ENCODE peak calls at places on chromosome 17, in nine cellular contexts. B is T-helper 2 cell; Q is BJ; Y is BE2C; F is sciatic nerve; S is stimulated activated CD4-positive, alpha-beta T cell treated with anti-CD3 and anti-CD28 coated beads, Interleukin-2, amount 100 ng/mL, for 24 hours; A is frontal cortex; J is progenitor cell of endocrine pancreas; V is activated naive CD4-positive, alpha-beta T cell treated with anti-CD3 and anti-CD28 coated beads, Interleukin-2, amount 10 ng/mL, durations not matched to agents 7 days and 5 days. O is an unnamed sample.

GRCh38 chr17:31726980-31727427 is 132.0 kb downstream of the COPRS start:
- DNase-seq in B (no peak), Q (no peak), Y (no peak), F (no peak), S (no peak), A (no peak), J (no peak), V (no peak), O (no peak)

GRCh38 chr17:70520447-70520846 is 351.1 kb downstream of the KCNJ2 start:
- DNase-seq in B (no peak), Q (no peak), Y (no peak), F (no peak), S (no peak), A (no peak), J (no peak), V (no peak), O (no peak)

GRCh38 chr17:13428611-13429042 is 173.1 kb downstream of the HS3ST3A1 start:
- DNase-seq in B (no peak), Q (peak; percentile 47), Y (no peak), F (no peak), S (no peak), A (no peak), J (no peak), V (no peak), O (no peak)

GRCh38 chr17:77909816-77910215 is 48.7 kb upstream of the TNRC6C start:
- DNase-seq in B (no peak), Q (no peak), Y (no peak), F (no peak), S (no peak), A (no peak), J (no peak), V (no peak), O (no peak)

GRCh38 chr17:12099412-12099811 is 78.7 kb downstream of the MAP2K4 start:
- DNase-seq in B (no peak), Q (no peak), Y (no peak), F (no peak), S (no peak), A (no peak), J (no peak), V (no peak), O (no peak)

GRCh38 chr17:63844293-63844672 is 1.8 kb upstream of the SMARCD2 start:
- DNase-seq in B (no peak), Q (no peak), Y (no peak), F (no peak), S (no peak), A (no peak), J (no peak), V (no peak), O (no peak)

GRCh38 chr17:50161911-50162288 is 3.9 kb upstream of the SGCA start:
- DNase-seq in B (no peak), Q (no peak), Y (no peak), F (no peak), S (no peak), A (no peak), J (no peak), V (no peak), O (no peak)

GRCh38 chr17:57518587-57519118 is 226.4 kb downstream of the CCDC182 start:
- DNase-seq in B (no peak), Q (no peak), Y (peak; percentile 96), F (no peak), S (no peak), A (no peak), J (no peak), V (no peak), O (peak; percentile 99)

GRCh38 chr17:42171831-42172230 is 9.1 kb downstream of the KCNH4 start:
- DNase-seq in B (no peak), Q (no peak), Y (no peak), F (no peak), S (no peak), A (no peak), J (no peak), V (no peak), O (no peak)

GRCh38 chr17:1762233-1762905 is 509 bp downstream of the SERPINF1 start:
- DNase-seq in B (no peak), Q (no peak), Y (peak; percentile 38), F (no peak), S (no peak), A (no peak), J (no peak), V (no peak), O (peak; percentile 66)

GRCh38 chr17:19386276-19386863 is 620 bp downstream of the MFAP4 start:
- DNase-seq in B (no peak), Q (peak; percentile 53), Y (no peak), F (peak; percentile 76), S (no peak), A (peak; percentile 55), J (no peak), V (no peak), O (no peak)

GRCh38 chr17:78174870-78175642 is 6.7 kb downstream of the SYNGR2 start:
- DNase-seq in B (no peak), Q (no peak), Y (no peak), F (no peak), S (no peak), A (no peak), J (no peak), V (no peak), O (peak; percentile 49)

GRCh38 chr17:44976198-44976597 is 8.1 kb upstream of the C1QL1 start:
- DNase-seq in B (no peak), Q (no peak), Y (peak; percentile 73), F (no peak), S (no peak), A (no peak), J (no peak), V (no peak), O (peak; percentile 58)

GRCh38 chr17:78263063-78263735 is 31.8 kb downstream of the TMEM235 start:
- DNase-seq in B (no peak), Q (no peak), Y (no peak), F (peak; percentile 58), S (no peak), A (peak; percentile 55), J (no peak), V (peak; percentile 67), O (peak; percentile 80)

GRCh38 chr17:82126479-82127314 is 28.7 kb upstream of the FASN start:
- DNase-seq in B (peak; percentile 68), Q (no peak), Y (no peak), F (no peak), S (peak; percentile 63), A (no peak), J (no peak), V (peak; percentile 95), O (no peak)

GRCh38 chr17:67377727-67378443 is 804 bp downstream of the PITPNC1 start:
- DNase-seq in B (no peak), Q (no peak), Y (peak; percentile 63), F (peak; percentile 75), S (peak; percentile 63), A (no peak), J (peak; percentile 52), V (peak; percentile 68), O (peak; percentile 54)

GRCh38 chr17:2067559-2067958 is 12.7 kb downstream of the HIC1 start:
- DNase-seq in B (no peak), Q (no peak), Y (no peak), F (peak; percentile 70), S (no peak), A (no peak), J (no peak), V (no peak), O (no peak)

GRCh38 chr17:20010886-20011402 is 1.8 kb downstream of the SPECC1 start:
- DNase-seq in B (no peak), Q (no peak), Y (no peak), F (no peak), S (no peak), A (no peak), J (no peak), V (no peak), O (no peak)

GRCh38 chr17:50691550-50692447 is 15.9 kb downstream of the ANKRD40 start:
- DNase-seq in B (no peak), Q (no peak), Y (no peak), F (no peak), S (no peak), A (no peak), J (no peak), V (no peak), O (no peak)

GRCh38 chr17:56679148-56679766 is 85.8 kb downstream of the NOG start:
- DNase-seq in B (no peak), Q (no peak), Y (no peak), F (no peak), S (no peak), A (peak; percentile 27), J (no peak), V (no peak), O (no peak)

GRCh38 chr17:36443777-36444176 is 42.7 kb upstream of the ZNHIT3 start:
- DNase-seq in B (no peak), Q (no peak), Y (no peak), F (no peak), S (no peak), A (no peak), J (no peak), V (no peak), O (no peak)

GRCh38 chr17:67818110-67819002 is 6.9 kb upstream of the BPTF start:
- DNase-seq in B (no peak), Q (no peak), Y (peak; percentile 24), F (peak; percentile 34), S (no peak), A (no peak), J (no peak), V (no peak), O (no peak)

GRCh38 chr17:45703348-45703747 is 80.8 kb upstream of the CRHR1 start:
- DNase-seq in B (no peak), Q (no peak), Y (no peak), F (no peak), S (no peak), A (no peak), J (no peak), V (no peak), O (peak; percentile 77)

GRCh38 chr17:8063761-8064589 is 23.5 kb downstream of the ALOX12B start:
- DNase-seq in B (no peak), Q (no peak), Y (no peak), F (no peak), S (no peak), A (no peak), J (no peak), V (no peak), O (peak; percentile 36)

GRCh38 chr17:67862614-67863217 is 37.4 kb downstream of the BPTF start:
- DNase-seq in B (no peak), Q (no peak), Y (no peak), F (no peak), S (no peak), A (no peak), J (no peak), V (no peak), O (no peak)

GRCh38 chr17:66309793-66310192 is 7.4 kb downstream of the PRKCA start:
- DNase-seq in B (no peak), Q (no peak), Y (no peak), F (no peak), S (no peak), A (no peak), J (no peak), V (no peak), O (no peak)

GRCh38 chr17:22217135-22217534 is 524.8 kb downstream of the KCNJ18 start:
- DNase-seq in B (no peak), Q (no peak), Y (no peak), F (no peak), S (no peak), A (no peak), J (no peak), V (no peak), O (no peak)

GRCh38 chr17:50653738-50654137 is 19.1 kb downstream of the ABCC3 start:
- DNase-seq in B (no peak), Q (no peak), Y (no peak), F (no peak), S (no peak), A (no peak), J (no peak), V (no peak), O (no peak)

GRCh38 chr17:44144966-44145739 is 3.4 kb downstream of the HROB start:
- DNase-seq in B (no peak), Q (no peak), Y (no peak), F (no peak), S (no peak), A (no peak), J (no peak), V (no peak), O (no peak)

GRCh38 chr17:43359469-43360105 is 39.2 kb upstream of the ARL4D start:
- DNase-seq in B (no peak), Q (no peak), Y (no peak), F (no peak), S (no peak), A (no peak), J (no peak), V (peak; percentile 31), O (no peak)

GRCh38 chr17:81034168-81034777 is 678 bp upstream of the BAIAP2 start:
- DNase-seq in B (no peak), Q (no peak), Y (no peak), F (no peak), S (no peak), A (no peak), J (peak; percentile 39), V (no peak), O (peak; percentile 54)